ENCODE peak calls at places on chromosome 22, in eight cellular contexts. O is NCI-H1436; X is HTR-8/SVneo; I is NCI-H524 treated with DMSO at 0.1 percent for 48 hours; P is NCI-H2171; Q is H9; S is stimulated activated CD4-positive, alpha-beta T cell treated with anti-CD3 and anti-CD28 coated beads, TNF-alpha, amount 100 ng/mL, for 48 hours; D is IMR-90. F is an unnamed sample.

GRCh38 chr22:23496445-23496833 is 83.7 kb downstream of the IGLL1 start:
- DNase-seq in X (no peak), S (no peak), Q (no peak), D (no peak), O (no peak), I (no peak), P (no peak), F (no peak)

GRCh38 chr22:38135133-38135706 is 24.7 kb upstream of the BAIAP2L2 start:
- DNase-seq in X (peak), Q (no peak), D (peak), O (no peak), I (no peak), S (no peak), P (no peak), F (peak)

GRCh38 chr22:45314054-45314721 is 4.5 kb downstream of the FAM118A start:
- DNase-seq in Q (no peak), O (no peak), P (no peak), D (no peak), S (no peak), I (no peak), X (no peak), F (no peak)

GRCh38 chr22:44550666-44551491 is 52.8 kb upstream of the RTL6 start:
- DNase-seq in D (peak), Q (no peak), X (peak), P (no peak), S (no peak), O (no peak), I (no peak), F (peak)

GRCh38 chr22:19970479-19971275 is 29.1 kb upstream of the TXNRD2 start:
- DNase-seq in O (peak), S (peak), Q (peak), X (peak), I (no peak), P (peak), D (peak), F (peak)

GRCh38 chr22:45896153-45896951 is 80.6 kb downstream of the WNT7B start:
- DNase-seq in I (no peak), P (no peak), S (no peak), O (no peak), Q (peak), D (no peak), X (no peak), F (no peak)

GRCh38 chr22:48370508-48371325 is 1457.0 kb downstream of the BRD1 start:
- DNase-seq in X (no peak), I (no peak), D (no peak), P (no peak), Q (no peak), S (no peak), O (no peak), F (no peak)

GRCh38 chr22:49502126-49502826 is 325.4 kb downstream of the BRD1 start:
- DNase-seq in S (no peak), O (no peak), D (no peak), P (no peak), X (peak), Q (no peak), I (no peak), F (peak)

GRCh38 chr22:45585946-45586540 is 83.4 kb downstream of the FBLN1 start:
- DNase-seq in P (no peak), S (no peak), O (no peak), D (no peak), X (no peak), Q (no peak), I (no peak), F (no peak)

GRCh38 chr22:27617214-27617881 is 184.2 kb downstream of the MN1 start:
- DNase-seq in P (no peak), X (no peak), O (no peak), D (no peak), I (no peak), Q (no peak), S (no peak), F (no peak)

GRCh38 chr22:26888887-26889286 is 231.5 kb downstream of the MIAT start:
- DNase-seq in O (no peak), S (no peak), D (peak), P (no peak), I (no peak), X (no peak), Q (no peak), F (no peak)

GRCh38 chr22:31120230-31120629 is 2.5 kb upstream of the INPP5J start:
- DNase-seq in I (no peak), O (no peak), D (no peak), S (no peak), X (no peak), Q (no peak), P (no peak), F (no peak)

GRCh38 chr22:31096637-31097274 is 10.6 kb downstream of the SELENOM start:
- DNase-seq in X (no peak), S (no peak), I (no peak), P (no peak), D (no peak), O (no peak), Q (peak), F (no peak)

GRCh38 chr22:40499187-40499753 is 128.9 kb downstream of the SGSM3 start:
- DNase-seq in Q (no peak), I (no peak), O (no peak), D (peak), P (no peak), X (peak), S (no peak), F (peak)

GRCh38 chr22:42316988-42317387 is 46.5 kb upstream of the TCF20 start:
- DNase-seq in P (no peak), S (peak), Q (no peak), X (no peak), O (peak), D (no peak), I (no peak), F (peak)

GRCh38 chr22:30822216-30823014 is 127.7 kb downstream of the OSBP2 start:
- DNase-seq in X (no peak), D (no peak), S (no peak), O (no peak), Q (no peak), I (no peak), P (no peak), F (no peak)

GRCh38 chr22:17973217-17973616 is 51.1 kb downstream of the MICAL3 start:
- DNase-seq in P (no peak), Q (no peak), I (no peak), D (no peak), O (no peak), S (no peak), X (no peak), F (no peak)

GRCh38 chr22:39252461-39253391 is 7.9 kb upstream of the PDGFB start:
- DNase-seq in Q (no peak), X (no peak), I (no peak), P (no peak), O (no peak), S (no peak), D (peak), F (no peak)

GRCh38 chr22:20204281-20204680 is 53.4 kb upstream of the CCDC188 start:
- DNase-seq in X (no peak), O (no peak), S (no peak), I (peak), D (no peak), Q (no peak), P (no peak), F (no peak)

GRCh38 chr22:49328630-49329405 is 498.9 kb downstream of the BRD1 start:
- DNase-seq in X (no peak), D (no peak), P (no peak), S (no peak), I (no peak), O (no peak), Q (no peak), F (no peak)

GRCh38 chr22:20215742-20216141 is 52.4 kb downstream of the RTN4R start:
- DNase-seq in D (no peak), X (no peak), S (no peak), I (no peak), P (no peak), Q (no peak), O (no peak), F (no peak)

GRCh38 chr22:40410272-40410671 is 39.9 kb downstream of the SGSM3 start:
- DNase-seq in D (no peak), O (no peak), X (peak), I (no peak), Q (no peak), S (no peak), P (no peak), F (no peak)

GRCh38 chr22:40243891-40244290 is 66.2 kb downstream of the TNRC6B start:
- DNase-seq in I (no peak), P (no peak), S (no peak), X (no peak), D (no peak), Q (no peak), O (no peak), F (no peak)

GRCh38 chr22:31488988-31489617 is 539 bp downstream of the EIF4ENIF1 start:
- DNase-seq in D (peak), S (peak), X (no peak), I (no peak), O (no peak), Q (peak), P (peak), F (no peak)

GRCh38 chr22:26681395-26681821 is 24.0 kb downstream of the MIAT start:
- DNase-seq in D (peak), O (no peak), X (peak), I (no peak), S (no peak), Q (peak), P (no peak), F (no peak)

GRCh38 chr22:47209547-47210023 is 447.1 kb downstream of the TBC1D22A start:
- DNase-seq in P (no peak), Q (no peak), I (no peak), S (no peak), X (no peak), O (no peak), D (no peak), F (no peak)

GRCh38 chr22:25700996-25701815 is 40.8 kb upstream of the MYO18B start:
- DNase-seq in D (peak), I (peak), X (no peak), P (no peak), O (no peak), Q (no peak), S (no peak), F (no peak)

GRCh38 chr22:38262051-38262795 is 10.6 kb downstream of the TMEM184B start:
- DNase-seq in Q (peak), P (no peak), O (no peak), X (no peak), D (no peak), I (no peak), S (peak), F (no peak)

GRCh38 chr22:19290400-19291217 is 910 bp downstream of the CLTCL1 start:
- DNase-seq in D (no peak), Q (no peak), O (no peak), S (no peak), X (no peak), I (no peak), P (no peak), F (no peak)

GRCh38 chr22:39259698-39260097 is 14.9 kb upstream of the PDGFB start:
- DNase-seq in X (no peak), D (no peak), S (no peak), P (no peak), Q (no peak), I (no peak), O (no peak), F (no peak)

GRCh38 chr22:38413085-38414008 is 41.7 kb downstream of the KCNJ4 start:
- DNase-seq in I (peak), S (no peak), P (peak), O (no peak), Q (no peak), X (no peak), D (no peak), F (no peak)

GRCh38 chr22:50306753-50307749 is at the start of gene PLXNB2:
- DNase-seq in P (peak), Q (peak), S (no peak), I (peak), D (peak), X (peak), O (peak), F (peak)

F was measured in H4.